ENCODE peak calls at places on chromosome 9, in six cellular contexts. P, Y, Z, D, L and V are unnamed samples. For H3K4me1, the result is how much of the 10 kb centered on the place peaks cover.

GRCh38 chr9:5008206-5008605 is 23.1 kb downstream of the JAK2 start:
- DNase-seq in L (no peak), D (no peak), Z (no peak), P (no peak), Y (no peak), V (no peak)

GRCh38 chr9:132301521-132301920 is 53.3 kb downstream of the SETX start:
- DNase-seq in P (no peak), Z (no peak), L (no peak), Y (no peak), D (no peak), V (no peak)

GRCh38 chr9:93172646-93173364 is 11.1 kb upstream of the WNK2 start:
- DNase-seq in P (no peak), Z (no peak), L (no peak), D (no peak), Y (no peak), V (no peak)

GRCh38 chr9:108052431-108053080 is 563.0 kb upstream of the KLF4 start:
- DNase-seq in D (no peak), Y (no peak), Z (no peak), L (no peak), P (no peak), V (no peak)

GRCh38 chr9:130713286-130713975 is 19.9 kb downstream of the EXOSC2 start:
- DNase-seq in L (peak), Z (peak), Y (peak), D (no peak), P (peak), V (peak)

GRCh38 chr9:684055-684949 is 157.2 kb upstream of the DMRT1 start:
- DNase-seq in Y (peak), P (peak), D (no peak), Z (no peak), L (no peak), V (no peak)

GRCh38 chr9:4762108-4762888 is 21.3 kb upstream of the AK3 start:
- DNase-seq in D (peak), Y (peak), P (peak), L (peak), Z (peak), V (peak)

GRCh38 chr9:137030528-137030927 is 1.4 kb downstream of the FUT7 start:
- DNase-seq in D (peak), Y (no peak), P (no peak), Z (no peak), L (no peak), V (no peak)

GRCh38 chr9:71890042-71890680 is 20.8 kb downstream of the ABHD17B start:
- DNase-seq in L (no peak), D (no peak), Y (no peak), Z (no peak), P (no peak), V (no peak)

GRCh38 chr9:89817186-89817960 is 212.6 kb downstream of the GADD45G start:
- DNase-seq in D (no peak), Z (no peak), Y (peak), L (peak), P (no peak), V (no peak)

GRCh38 chr9:71897573-71897972 is 13.4 kb downstream of the ABHD17B start:
- DNase-seq in P (no peak), Y (no peak), Z (no peak), L (no peak), D (no peak), V (peak)

GRCh38 chr9:124899845-124900244 is 37.9 kb downstream of the ARPC5L start:
- DNase-seq in D (no peak), P (no peak), L (no peak), Z (no peak), Y (no peak), V (no peak)

GRCh38 chr9:113535756-113536155 is 72.2 kb downstream of the RGS3 start:
- DNase-seq in D (no peak), P (no peak), Y (no peak), L (no peak), Z (no peak), V (no peak)

GRCh38 chr9:113737414-113738271 is 138.5 kb upstream of the ZNF618 start:
- DNase-seq in P (peak), D (peak), Z (peak), Y (peak), L (no peak), V (peak)

GRCh38 chr9:101486693-101487442 is 46.8 kb upstream of the RNF20 start:
- DNase-seq in P (peak), Z (peak), D (peak), Y (peak), L (no peak), V (peak)

GRCh38 chr9:134955801-134956200 is 38.1 kb upstream of the FCN1 start:
- DNase-seq in Y (no peak), Z (peak), L (no peak), P (no peak), D (no peak), V (no peak)

GRCh38 chr9:16715404-16715803 is 155.1 kb downstream of the BNC2 start:
- DNase-seq in P (peak), Z (no peak), D (no peak), Y (no peak), L (no peak), V (no peak)

GRCh38 chr9:69056416-69056815 is 20.9 kb downstream of the FXN start:
- DNase-seq in Z (no peak), D (no peak), Y (no peak), P (no peak), L (no peak), V (no peak)

GRCh38 chr9:117403403-117403811 is 11.4 kb downstream of the ASTN2 start:
- DNase-seq in L (no peak), P (no peak), Z (no peak), Y (no peak), D (no peak), V (no peak)

GRCh38 chr9:68706579-68707201 is 1.6 kb downstream of the PIP5K1B start:
- DNase-seq in D (no peak), P (no peak), L (no peak), Y (no peak), Z (no peak), V (peak)

GRCh38 chr9:132627594-132627993 is 42.2 kb downstream of the DDX31 start:
- DNase-seq in P (no peak), Z (no peak), Y (no peak), D (no peak), L (no peak), V (no peak)

GRCh38 chr9:113798062-113799030 is 77.8 kb upstream of the ZNF618 start:
- DNase-seq in Z (no peak), D (no peak), P (peak), L (no peak), Y (no peak), V (no peak)

DNA sequence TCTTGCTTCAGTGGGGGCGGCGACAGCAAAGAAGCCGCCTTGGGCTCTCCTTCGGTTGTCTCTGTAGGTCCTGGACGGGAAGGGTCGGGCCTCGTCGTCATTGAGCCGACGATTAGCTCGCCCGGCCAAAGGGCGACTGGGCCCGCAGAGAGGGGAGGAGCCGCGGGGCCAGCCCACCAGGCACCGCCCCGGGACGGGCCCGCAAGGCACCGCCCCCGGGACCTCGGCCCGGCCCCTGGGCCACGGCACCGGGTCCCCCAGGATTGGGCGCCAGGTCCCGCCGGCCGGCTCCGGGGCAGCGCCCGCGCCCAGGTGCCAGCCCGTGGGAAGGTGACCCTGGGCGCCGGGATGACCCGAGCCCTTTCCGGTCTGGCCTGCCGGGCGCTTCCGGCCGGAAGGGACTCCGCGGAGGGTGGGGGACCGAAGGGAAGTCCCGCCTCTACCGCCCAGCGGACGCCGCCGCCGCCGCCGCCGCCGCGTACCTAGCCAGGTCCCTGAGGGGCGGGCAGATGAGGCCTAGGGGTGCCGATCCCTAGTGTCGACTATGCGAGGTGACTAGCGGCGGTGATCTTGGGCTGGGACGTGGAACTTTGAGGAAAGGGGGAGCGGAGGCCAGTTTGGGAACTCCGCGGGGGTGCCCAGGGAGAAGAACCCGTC is at the start of the genes GBA2 and RGP1:
- DNase-seq in Y (peak), P (peak), Z (peak), D (peak), L (peak), V (peak)
- H3K4me1 ChIP-seq in Y (under half), P (under half), Z (under half), D (under half), L (half or more), V (under half)

GRCh38 chr9:14251146-14252071 is 62.5 kb downstream of the NFIB start:
- DNase-seq in D (peak), Y (peak), Z (peak), P (peak), L (peak), V (peak)

GRCh38 chr9:14250779-14251145 is 63.2 kb downstream of the NFIB start:
- DNase-seq in L (no peak), Y (no peak), Z (no peak), D (no peak), P (peak), V (no peak)

GRCh38 chr9:14247577-14247976 is 66.4 kb downstream of the NFIB start:
- DNase-seq in D (no peak), Z (no peak), L (no peak), P (no peak), Y (no peak), V (no peak)

GRCh38 chr9:14248149-14248548 is 65.8 kb downstream of the NFIB start:
- DNase-seq in Y (no peak), Z (no peak), P (no peak), L (no peak), D (no peak), V (no peak)

DNA sequence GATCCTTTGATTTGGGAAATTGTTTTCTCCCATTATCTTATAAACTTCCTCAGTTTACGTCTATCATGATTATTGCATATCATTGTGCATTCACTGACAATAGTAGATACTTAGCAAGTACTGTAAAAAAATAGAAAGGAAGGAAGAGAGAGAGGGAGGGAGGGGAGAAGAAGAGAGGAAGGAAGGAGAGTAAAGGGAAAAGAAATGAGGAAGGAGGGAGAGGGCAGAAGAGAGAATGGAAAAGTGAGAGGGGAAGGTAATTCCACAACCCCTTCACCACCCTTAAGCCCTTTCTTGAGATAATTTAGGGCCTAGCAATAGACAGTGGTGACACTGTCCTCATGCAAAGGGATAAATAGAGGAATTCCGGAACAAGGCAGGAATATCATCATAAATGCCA is 64.4 kb downstream of the NFIB start:
- DNase-seq in L (no peak), P (no peak), Z (no peak), Y (no peak), D (no peak), V (no peak)
- H3K4me1 ChIP-seq in L (half or more), P (under half), Z (under half), Y (under half), D (under half), V (under half)

GRCh38 chr9:112042244-112042638 is 132.9 kb downstream of the SUSD1 start:
- DNase-seq in L (no peak), P (peak), Z (no peak), Y (no peak), D (no peak), V (no peak)
- H3K4me1 ChIP-seq in L (under half), P (half or more), Z (under half), Y (under half), D (under half), V (under half)

DNA sequence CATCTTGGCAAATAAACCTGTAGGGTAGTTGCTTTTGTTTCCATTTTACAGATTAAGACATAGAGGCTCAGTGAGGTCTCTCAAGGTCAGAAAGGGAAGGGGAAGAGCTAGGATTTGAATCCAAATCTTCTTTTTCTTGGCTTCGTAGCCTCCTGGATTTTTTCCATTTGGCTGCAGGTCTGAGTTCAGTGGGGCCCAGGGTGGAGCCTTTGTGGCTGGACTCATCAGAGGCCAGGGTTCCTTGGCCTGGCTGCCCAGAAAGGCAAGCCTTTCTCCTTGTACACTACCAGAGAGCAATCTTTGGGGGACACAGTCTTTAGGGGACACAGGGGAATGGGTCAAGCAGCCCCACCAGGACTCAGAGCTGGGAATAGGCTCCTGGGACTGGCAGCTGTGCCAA is 10.5 kb upstream of the TRAF1 start:
- DNase-seq in L (no peak), D (no peak), Y (no peak), Z (no peak), P (no peak), V (no peak)
- H3K4me1 ChIP-seq in L (under half), D (under half), Y (under half), Z (under half), P (under half), V (under half)

GRCh38 chr9:12813533-12813932 is 38.7 kb downstream of the LURAP1L start:
- DNase-seq in Y (no peak), D (no peak), L (no peak), Z (no peak), P (no peak), V (no peak)
- H3K4me1 ChIP-seq in Y (under half), D (under half), L (under half), Z (under half), P (half or more), V (under half)

GRCh38 chr9:120737411-120737810 is 23.1 kb upstream of the MEGF9 start:
- DNase-seq in L (no peak), Y (no peak), Z (no peak), D (no peak), P (no peak), V (no peak)
- H3K4me1 ChIP-seq in L (under half), Y (under half), Z (under half), D (under half), P (under half), V (under half)

GRCh38 chr9:129607026-129607397 is 13.9 kb downstream of the C9orf50 start:
- DNase-seq in Y (no peak), D (no peak), P (no peak), L (no peak), Z (no peak), V (no peak)
- H3K4me1 ChIP-seq in Y (under half), D (under half), P (under half), L (half or more), Z (under half), V (under half)

GRCh38 chr9:110142253-110142652 is 65.7 kb downstream of the C9orf152 start:
- DNase-seq in Y (no peak), Z (no peak), P (no peak), L (no peak), D (no peak), V (no peak)
- H3K4me1 ChIP-seq in Y (under half), Z (under half), P (half or more), L (half or more), D (under half), V (under half)